ENCODE peak calls at places on chromosomes 1 and 21, in eight cellular contexts. Q is pancreas, I is AG04450, D is cardiac fibroblast, T is AG09309, K is left lung, P is OCI-LY7, O is A673. E is an unnamed sample.

GRCh38 chr1:230230948-230231738 is 164.1 kb downstream of the GALNT2 start:
- DNase-seq in Q (no peak), I (no peak), D (no peak), T (no peak), K (no peak), P (no peak), O (no peak), E (no peak)

GRCh38 chr1:17233675-17234074 is 15.2 kb upstream of the PADI3 start:
- DNase-seq in Q (peak), I (peak), D (peak), T (peak), K (no peak), P (no peak), O (peak), E (peak)

GRCh38 chr1:65055754-65056153 is 89.4 kb upstream of the JAK1 start:
- DNase-seq in Q (no peak), I (no peak), D (no peak), T (no peak), K (no peak), P (no peak), O (no peak), E (no peak)

GRCh38 chr1:198156111-198156744 is 570 bp upstream of the NEK7 start:
- DNase-seq in Q (peak), I (no peak), D (peak), T (peak), K (no peak), P (peak), O (peak), E (peak)

GRCh38 chr1:119288751-119289150 is 79.8 kb upstream of the HAO2 start:
- DNase-seq in Q (no peak), I (no peak), D (peak), T (no peak), K (no peak), P (no peak), O (no peak), E (no peak)

GRCh38 chr1:91501527-91501859 is 842 bp downstream of the CDC7 start:
- DNase-seq in Q (no peak), I (no peak), D (peak), T (no peak), K (no peak), P (peak), O (no peak), E (no peak)

GRCh38 chr1:180636138-180636537 is 4.3 kb downstream of the XPR1 start:
- DNase-seq in Q (no peak), I (no peak), D (peak), T (no peak), K (no peak), P (no peak), O (peak), E (no peak)

GRCh38 chr1:194288284-194288683 is 1101.9 kb upstream of the B3GALT2 start:
- DNase-seq in Q (no peak), I (no peak), D (no peak), T (no peak), K (no peak), P (no peak), O (no peak), E (no peak)

GRCh38 chr21:41903559-41904351 is 24.6 kb upstream of the PRDM15 start:
- DNase-seq in Q (no peak), I (no peak), D (no peak), T (no peak), K (no peak), P (no peak), O (no peak), E (no peak)

GRCh38 chr21:31543191-31543590 is 116.3 kb upstream of the SOD1 start:
- DNase-seq in Q (no peak), I (peak), D (peak), T (peak), K (no peak), P (no peak), O (no peak), E (no peak)

GRCh38 chr1:91583326-91583755 is 82.7 kb downstream of the CDC7 start:
- DNase-seq in Q (no peak), I (peak), D (no peak), T (peak), K (no peak), P (no peak), O (no peak), E (no peak)

GRCh38 chr21:38995755-38996154 is 187.5 kb downstream of the PSMG1 start:
- DNase-seq in Q (no peak), I (no peak), D (no peak), T (no peak), K (no peak), P (no peak), O (no peak), E (no peak)

GRCh38 chr21:35127851-35128250 is 78.7 kb upstream of the RUNX1 start:
- DNase-seq in Q (no peak), I (no peak), D (no peak), T (no peak), K (no peak), P (no peak), O (no peak), E (no peak)

GRCh38 chr1:22428672-22429071 is 23.0 kb upstream of the ZBTB40 start:
- DNase-seq in Q (no peak), I (no peak), D (peak), T (no peak), K (no peak), P (peak), O (peak), E (no peak)

GRCh38 chr1:96159379-96159778 is 562.2 kb upstream of the PTBP2 start:
- DNase-seq in Q (no peak), I (no peak), D (no peak), T (no peak), K (no peak), P (no peak), O (no peak), E (no peak)

GRCh38 chr1:234619794-234620247 is 9.8 kb upstream of the IRF2BP2 start:
- DNase-seq in Q (no peak), I (no peak), D (no peak), T (no peak), K (no peak), P (no peak), O (no peak), E (no peak)

GRCh38 chr21:43277481-43278351 is 108.9 kb downstream of the CRYAA start:
- DNase-seq in Q (no peak), I (no peak), D (no peak), T (no peak), K (peak), P (no peak), O (no peak), E (no peak)

GRCh38 chr1:246534114-246534513 is 27.0 kb upstream of the SMYD3 start:
- DNase-seq in Q (no peak), I (no peak), D (no peak), T (no peak), K (no peak), P (no peak), O (no peak), E (no peak)

GRCh38 chr1:228374711-228375577 is 31.7 kb downstream of the TRIM11 start:
- DNase-seq in Q (peak), I (peak), D (peak), T (peak), K (peak), P (no peak), O (no peak), E (no peak)

DNA sequence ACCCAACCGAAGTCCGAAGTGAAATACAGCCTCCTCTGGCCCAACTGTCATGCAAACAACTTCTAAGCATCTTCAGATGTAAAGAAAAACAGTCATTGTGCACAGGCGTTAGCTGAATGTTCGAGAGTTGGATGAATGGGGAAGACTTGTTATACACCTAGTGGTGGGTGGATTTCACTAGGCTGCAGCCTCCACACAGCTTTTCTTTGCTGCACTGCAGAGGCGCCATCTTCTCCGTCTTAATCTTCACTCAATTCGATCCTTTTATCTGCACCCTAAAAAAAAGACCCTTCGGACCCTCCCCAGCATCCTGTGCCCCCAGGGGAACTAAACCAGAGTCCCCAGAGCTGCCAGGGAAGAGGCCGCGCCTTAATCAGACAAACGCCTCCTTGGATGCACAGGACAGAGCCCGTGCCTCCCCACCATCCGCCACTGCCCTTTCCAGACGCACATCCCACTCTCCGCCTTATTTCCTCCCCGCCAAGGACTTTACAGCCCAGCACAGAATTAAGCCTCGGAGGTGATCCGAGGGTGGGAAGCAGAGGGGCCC is 1.4 kb downstream of the APP start:
- DNase-seq in Q (no peak), I (no peak), D (peak), T (no peak), K (no peak), P (no peak), O (peak), E (no peak)
- TF ChIP-seq CTCF in Q (peak), I (peak), D (peak), T (peak), K (peak), P (no peak), O (peak), E (peak)

GRCh38 chr1:15153842-15154479 is 414 bp downstream of the TMEM51 start:
- DNase-seq in Q (peak), I (no peak), D (peak), T (no peak), K (peak), P (no peak), O (peak), E (no peak)

GRCh38 chr1:15152318-15153183 is 996 bp upstream of the TMEM51 start:
- DNase-seq in Q (peak), I (peak), D (peak), T (peak), K (peak), P (no peak), O (peak), E (peak)

GRCh38 chr1:15151871-15152270 is 1.7 kb upstream of the TMEM51 start:
- DNase-seq in Q (no peak), I (no peak), D (no peak), T (no peak), K (no peak), P (no peak), O (no peak), E (no peak)

GRCh38 chr1:15154480-15155036 is 1.0 kb downstream of the TMEM51 start:
- DNase-seq in Q (peak), I (no peak), D (no peak), T (no peak), K (peak), P (no peak), O (peak), E (no peak)

DNA sequence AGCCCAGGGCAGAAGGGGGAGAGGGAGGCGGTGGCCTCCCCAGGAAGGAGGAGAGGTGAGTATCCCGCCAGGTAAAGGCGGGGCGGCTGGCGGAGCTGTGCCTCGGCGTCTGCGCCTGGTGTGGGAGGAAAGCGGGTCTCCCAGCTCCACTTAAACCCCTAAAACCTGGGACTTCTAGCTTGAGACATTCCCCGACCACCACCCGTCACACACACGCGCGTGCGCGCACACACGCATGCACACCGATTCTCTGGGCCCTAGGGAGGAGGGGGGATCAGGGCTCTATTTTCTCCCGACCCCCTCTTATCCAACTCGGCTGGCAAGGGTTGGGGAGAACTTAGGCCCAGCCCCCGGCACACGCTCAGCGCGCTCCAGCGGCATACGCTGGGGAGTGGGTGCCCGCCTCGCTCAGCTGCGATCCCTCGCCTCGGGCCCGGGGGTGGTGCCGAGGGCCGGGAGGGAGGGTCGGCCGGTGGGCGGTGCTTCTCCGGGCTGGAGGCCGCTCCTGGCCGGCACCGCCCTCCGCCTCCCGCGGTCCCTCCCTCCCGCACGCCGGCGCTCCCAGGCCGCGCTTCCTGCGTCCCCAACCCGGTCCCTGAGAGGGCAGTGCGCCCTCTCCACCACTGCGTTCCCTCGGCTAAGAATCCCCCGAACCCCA is at the start of gene TMEM51:
- DNase-seq in Q (peak), I (no peak), D (peak), T (no peak), K (peak), P (no peak), O (peak), E (no peak)
- H3K4me3 ChIP-seq in Q (peak), I (peak), D (peak), T (peak), K (peak), P (no peak), O (peak), E (peak)

DNA sequence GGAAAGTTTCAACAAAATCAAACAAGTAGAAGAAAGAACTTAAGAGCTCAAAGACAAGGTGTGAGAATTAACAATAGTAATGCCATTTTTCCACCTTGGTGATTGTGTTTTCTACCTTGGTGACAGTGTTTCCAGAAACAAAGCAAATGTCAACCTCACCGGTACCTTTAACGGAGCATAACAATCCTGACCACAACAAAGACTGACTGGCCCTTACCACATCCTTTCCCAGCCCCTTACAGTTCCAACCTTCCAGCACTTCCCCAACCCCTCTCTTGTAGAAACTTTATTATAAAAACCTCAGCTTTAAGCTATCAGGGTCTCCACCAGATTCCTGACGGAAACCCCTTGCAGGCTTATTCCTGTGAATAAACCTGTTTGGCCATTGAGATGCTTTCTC is 16.7 kb downstream of the STYXL2 start:
- DNase-seq in Q (no peak), I (no peak), D (no peak), T (no peak), K (no peak), P (peak), O (no peak), E (no peak)
- TF ChIP-seq CTCF in Q (no peak), I (no peak), D (no peak), T (no peak), K (no peak), P (no peak), O (no peak), E (no peak)

GRCh38 chr1:190479028-190479427 is 1.4 kb upstream of the BRINP3 start:
- DNase-seq in Q (no peak), I (no peak), D (peak), T (no peak), K (no peak), P (no peak), O (peak), E (no peak)

GRCh38 chr1:190478193-190479007 is 736 bp upstream of the BRINP3 start:
- DNase-seq in Q (peak), I (no peak), D (peak), T (no peak), K (no peak), P (no peak), O (peak), E (peak)

GRCh38 chr1:190479537-190479936 is 1.9 kb upstream of the BRINP3 start:
- DNase-seq in Q (no peak), I (no peak), D (no peak), T (no peak), K (no peak), P (no peak), O (peak), E (no peak)

GRCh38 chr1:190475394-190476250 is 2.0 kb downstream of the BRINP3 start:
- DNase-seq in Q (peak), I (no peak), D (peak), T (no peak), K (peak), P (no peak), O (peak), E (no peak)

DNA sequence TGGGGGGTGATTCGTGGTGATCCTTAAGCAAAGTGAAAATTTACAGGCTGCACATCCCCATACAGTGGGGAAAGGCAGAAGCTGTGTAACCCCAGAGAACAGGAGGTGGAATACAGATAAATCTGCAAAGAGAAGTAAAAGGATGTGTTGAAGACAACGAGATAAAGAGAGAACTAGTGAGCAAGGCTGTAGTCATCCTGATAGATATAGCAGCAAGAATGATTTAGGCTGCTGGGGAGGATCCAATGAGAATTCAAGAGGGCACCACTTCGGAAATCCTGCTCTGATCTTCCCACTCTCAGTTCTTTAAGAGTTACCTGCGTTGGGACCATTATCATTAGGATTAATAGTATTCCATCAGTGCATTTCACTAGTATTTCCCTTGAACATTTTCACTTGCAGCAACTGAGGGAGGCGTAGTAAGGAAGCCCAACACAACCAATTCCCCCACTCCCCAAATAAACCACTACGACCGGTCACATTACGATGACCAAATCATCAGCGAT is at the start of gene BRINP3:
- DNase-seq in Q (no peak), I (no peak), D (no peak), T (no peak), K (no peak), P (no peak), O (peak), E (no peak)
- H3K4me3 ChIP-seq in Q (no peak), I (peak), D (peak), T (no peak), K (no peak), P (no peak), O (peak), E (peak)

GRCh38 chr1:94515548-94515947 is 26.0 kb downstream of the F3 start:
- DNase-seq in Q (no peak), I (no peak), D (no peak), T (no peak), K (no peak), P (no peak), O (no peak), E (no peak)

DNA sequence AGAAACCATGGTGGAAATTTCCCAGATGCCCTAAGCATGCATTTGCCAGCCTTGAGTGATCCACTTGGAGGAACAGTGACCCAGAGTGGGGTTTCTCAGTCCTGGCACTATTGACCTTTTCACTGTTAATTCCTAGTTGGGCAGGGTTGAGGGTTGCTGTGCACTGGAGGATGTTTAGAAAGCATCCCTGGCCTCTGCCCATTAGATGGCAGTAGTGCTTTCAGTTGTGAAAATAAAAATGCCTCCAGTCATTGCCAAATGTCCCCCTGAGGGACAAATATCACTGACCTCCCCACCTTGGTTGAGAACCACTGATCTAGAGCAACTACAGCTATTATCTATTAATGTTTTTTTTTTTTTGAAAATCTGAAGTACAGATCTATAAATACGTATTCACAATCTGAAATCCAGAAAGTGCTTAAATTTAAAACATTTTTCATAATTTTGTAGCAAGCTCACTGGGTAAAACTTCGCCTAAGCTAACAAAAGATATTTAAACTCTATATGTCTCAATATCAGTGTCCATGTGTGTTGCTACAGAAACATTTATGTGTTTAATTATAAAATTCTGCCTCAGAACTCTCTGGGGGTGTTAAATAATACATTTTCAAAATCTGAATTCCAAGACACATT is 27.3 kb downstream of the F3 start:
- DNase-seq in Q (no peak), I (no peak), D (peak), T (no peak), K (no peak), P (peak), O (peak), E (no peak)
- TF ChIP-seq CTCF in Q (peak), I (peak), D (peak), T (peak), K (peak), P (peak), O (peak), E (peak)

GRCh38 chr1:44778705-44779576 is 3.6 kb downstream of the RPS8 start:
- DNase-seq in Q (no peak), I (no peak), D (no peak), T (no peak), K (peak), P (no peak), O (no peak), E (no peak)

GRCh38 chr1:44775930-44776748 is 799 bp downstream of the RPS8 start:
- DNase-seq in Q (peak), I (no peak), D (no peak), T (no peak), K (peak), P (peak), O (no peak), E (no peak)

GRCh38 chr1:44777547-44777946 is 2.2 kb downstream of the RPS8 start:
- DNase-seq in Q (no peak), I (no peak), D (no peak), T (no peak), K (peak), P (no peak), O (no peak), E (no peak)

GRCh38 chr1:44776749-44777068 is 1.4 kb downstream of the RPS8 start:
- DNase-seq in Q (no peak), I (no peak), D (no peak), T (no peak), K (no peak), P (no peak), O (no peak), E (no peak)

DNA sequence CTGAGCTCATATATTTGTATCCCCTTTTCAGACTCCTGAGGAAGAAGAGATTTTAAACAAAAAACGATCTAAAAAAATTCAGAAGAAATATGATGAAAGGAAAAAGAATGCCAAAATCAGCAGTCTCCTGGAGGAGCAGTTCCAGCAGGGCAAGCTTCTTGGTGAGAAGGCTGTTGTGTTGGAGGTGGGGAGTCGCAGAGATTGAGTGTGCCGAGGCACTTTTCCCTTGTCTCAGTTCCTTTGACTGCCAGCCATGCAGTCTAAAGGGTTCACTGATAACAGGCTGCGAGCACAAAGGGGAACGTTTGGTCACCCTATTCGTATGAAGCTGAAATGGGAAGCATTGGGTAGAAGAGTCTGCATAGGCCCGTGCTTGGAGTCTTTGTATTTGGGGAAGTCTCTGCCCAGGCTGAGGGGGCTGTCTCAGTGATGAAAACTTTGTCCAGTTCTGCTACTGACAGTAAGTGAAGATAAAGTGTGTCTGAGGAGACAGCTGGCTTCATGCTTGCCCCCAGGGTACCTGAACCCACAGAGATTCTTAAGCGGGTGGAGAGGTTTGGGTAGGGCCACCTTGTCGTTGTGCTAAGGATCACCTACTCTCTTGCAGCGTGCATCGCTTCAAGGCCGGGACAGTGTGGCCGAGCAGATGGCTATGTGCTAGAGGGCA is 2.8 kb downstream of the RPS8 start:
- DNase-seq in Q (no peak), I (no peak), D (no peak), T (no peak), K (peak), P (no peak), O (no peak), E (no peak)
- H3K4me3 ChIP-seq in Q (no peak), I (peak), D (no peak), T (no peak), K (no peak), P (peak), O (peak), E (no peak)

GRCh38 chr1:9106286-9106685 is 22.6 kb downstream of the GPR157 start:
- DNase-seq in Q (no peak), I (no peak), D (no peak), T (no peak), K (no peak), P (no peak), O (no peak), E (no peak)
- TF ChIP-seq CTCF in Q (no peak), I (no peak), D (no peak), T (no peak), K (no peak), P (no peak), O (no peak), E (no peak)

E was measured in epithelial cell of proximal tubule.